ENCODE peak calls at places on chromosomes 2 and 18, in four cellular contexts. One of them, this sample, is unnamed. For H3K27me3, H3K36me3 and H3K9me3, the result is how much of the 10 kb centered on the place peaks cover.

GRCh38 chr2:200765139-200765951 is 46.4 kb upstream of the BZW1 start:
- DNase-seq in CD8-positive, alpha-beta memory T cell: no peak
- DNase-seq in neural progenitor cell: no peak
- DNase-seq in CD4-positive, CD25-positive, alpha-beta regulatory T cell: no peak
- DNase-seq in this sample: peak

GRCh38 chr2:178109813-178110212 is 2.4 kb upstream of the RBM45 start:
- DNase-seq in CD8-positive, alpha-beta memory T cell: no peak
- DNase-seq in neural progenitor cell: peak
- DNase-seq in CD4-positive, CD25-positive, alpha-beta regulatory T cell: no peak
- DNase-seq in this sample: no peak

GRCh38 chr18:48622911-48623431 is 84.1 kb downstream of the CTIF start:
- DNase-seq in CD8-positive, alpha-beta memory T cell: no peak
- DNase-seq in neural progenitor cell: no peak
- DNase-seq in CD4-positive, CD25-positive, alpha-beta regulatory T cell: no peak
- DNase-seq in this sample: peak

GRCh38 chr2:208373460-208374089 is 33.0 kb upstream of the PTH2R start:
- DNase-seq in CD8-positive, alpha-beta memory T cell: peak
- DNase-seq in neural progenitor cell: peak
- DNase-seq in CD4-positive, CD25-positive, alpha-beta regulatory T cell: peak
- DNase-seq in this sample: no peak

GRCh38 chr2:106160786-106161261 is 33.3 kb downstream of the UXS1 start:
- DNase-seq in CD8-positive, alpha-beta memory T cell: no peak
- DNase-seq in neural progenitor cell: no peak
- DNase-seq in CD4-positive, CD25-positive, alpha-beta regulatory T cell: peak
- DNase-seq in this sample: no peak

GRCh38 chr2:205280630-205281225 is 401.6 kb upstream of the NRP2 start:
- DNase-seq in CD8-positive, alpha-beta memory T cell: no peak
- DNase-seq in neural progenitor cell: no peak
- DNase-seq in CD4-positive, CD25-positive, alpha-beta regulatory T cell: no peak
- DNase-seq in this sample: no peak

GRCh38 chr2:240564191-240564570 is 4.0 kb downstream of the DUSP28 start:
- DNase-seq in CD8-positive, alpha-beta memory T cell: no peak
- DNase-seq in neural progenitor cell: no peak
- DNase-seq in CD4-positive, CD25-positive, alpha-beta regulatory T cell: no peak
- DNase-seq in this sample: no peak

GRCh38 chr2:57049273-57049672 is 865.5 kb downstream of the CCDC85A start:
- DNase-seq in CD8-positive, alpha-beta memory T cell: no peak
- DNase-seq in neural progenitor cell: no peak
- DNase-seq in CD4-positive, CD25-positive, alpha-beta regulatory T cell: no peak
- DNase-seq in this sample: no peak

GRCh38 chr2:9099341-9099751 is 95.9 kb upstream of the MBOAT2 start:
- DNase-seq in CD8-positive, alpha-beta memory T cell: no peak
- DNase-seq in neural progenitor cell: no peak
- DNase-seq in CD4-positive, CD25-positive, alpha-beta regulatory T cell: no peak
- DNase-seq in this sample: no peak

GRCh38 chr2:29420999-29421856 is 306.0 kb downstream of the CLIP4 start:
- DNase-seq in CD8-positive, alpha-beta memory T cell: no peak
- DNase-seq in neural progenitor cell: no peak
- DNase-seq in CD4-positive, CD25-positive, alpha-beta regulatory T cell: no peak
- DNase-seq in this sample: no peak

GRCh38 chr2:112005391-112006075 is 49.5 kb upstream of the TMEM87B start:
- DNase-seq in CD8-positive, alpha-beta memory T cell: no peak
- DNase-seq in neural progenitor cell: no peak
- DNase-seq in CD4-positive, CD25-positive, alpha-beta regulatory T cell: no peak
- DNase-seq in this sample: no peak

GRCh38 chr2:204885747-204886146 is 340.5 kb downstream of the PARD3B start:
- DNase-seq in CD8-positive, alpha-beta memory T cell: no peak
- DNase-seq in neural progenitor cell: peak
- DNase-seq in CD4-positive, CD25-positive, alpha-beta regulatory T cell: no peak
- DNase-seq in this sample: no peak

GRCh38 chr2:47784349-47784851 is 1.5 kb downstream of the MSH6 start:
- DNase-seq in CD8-positive, alpha-beta memory T cell: no peak
- DNase-seq in neural progenitor cell: peak
- DNase-seq in CD4-positive, CD25-positive, alpha-beta regulatory T cell: no peak
- DNase-seq in this sample: peak

GRCh38 chr18:48937869-48938750 is 12.7 kb downstream of the SMAD7 start:
- DNase-seq in CD8-positive, alpha-beta memory T cell: no peak
- DNase-seq in neural progenitor cell: no peak
- DNase-seq in CD4-positive, CD25-positive, alpha-beta regulatory T cell: no peak
- DNase-seq in this sample: no peak

GRCh38 chr2:128779301-128780095 is 460.8 kb upstream of the HS6ST1 start:
- DNase-seq in CD8-positive, alpha-beta memory T cell: no peak
- DNase-seq in neural progenitor cell: no peak
- DNase-seq in CD4-positive, CD25-positive, alpha-beta regulatory T cell: no peak
- DNase-seq in this sample: no peak

GRCh38 chr2:233419626-233420431 is 65.5 kb downstream of the DGKD start:
- DNase-seq in CD8-positive, alpha-beta memory T cell: no peak
- DNase-seq in neural progenitor cell: peak
- DNase-seq in CD4-positive, CD25-positive, alpha-beta regulatory T cell: peak
- DNase-seq in this sample: peak

GRCh38 chr2:120651818-120652217 is 83.8 kb upstream of the GLI2 start:
- DNase-seq in CD8-positive, alpha-beta memory T cell: no peak
- DNase-seq in neural progenitor cell: no peak
- DNase-seq in CD4-positive, CD25-positive, alpha-beta regulatory T cell: no peak
- DNase-seq in this sample: no peak

GRCh38 chr18:79208882-79209281 is 139.7 kb downstream of the ATP9B start:
- DNase-seq in CD8-positive, alpha-beta memory T cell: no peak
- DNase-seq in neural progenitor cell: no peak
- DNase-seq in CD4-positive, CD25-positive, alpha-beta regulatory T cell: no peak
- DNase-seq in this sample: peak

GRCh38 chr2:172864182-172864581 is 128.5 kb downstream of the RAPGEF4 start:
- DNase-seq in CD8-positive, alpha-beta memory T cell: no peak
- DNase-seq in neural progenitor cell: peak
- DNase-seq in CD4-positive, CD25-positive, alpha-beta regulatory T cell: no peak
- DNase-seq in this sample: peak

GRCh38 chr2:207706936-207707860 is 4.2 kb upstream of the CCNYL1 start:
- DNase-seq in CD8-positive, alpha-beta memory T cell: no peak
- DNase-seq in neural progenitor cell: no peak
- DNase-seq in CD4-positive, CD25-positive, alpha-beta regulatory T cell: no peak
- DNase-seq in this sample: no peak

GRCh38 chr18:23523429-23524212 is 20.3 kb downstream of the RMC1 start:
- DNase-seq in CD8-positive, alpha-beta memory T cell: no peak
- DNase-seq in neural progenitor cell: no peak
- DNase-seq in CD4-positive, CD25-positive, alpha-beta regulatory T cell: no peak
- DNase-seq in this sample: no peak

GRCh38 chr2:241088376-241088775 is 13.7 kb downstream of the MTERF4 start:
- DNase-seq in CD8-positive, alpha-beta memory T cell: no peak
- DNase-seq in neural progenitor cell: no peak
- DNase-seq in CD4-positive, CD25-positive, alpha-beta regulatory T cell: no peak
- DNase-seq in this sample: no peak

GRCh38 chr2:169363570-169364150 is 1.3 kb upstream of the LRP2 start:
- DNase-seq in CD8-positive, alpha-beta memory T cell: peak
- DNase-seq in neural progenitor cell: peak
- DNase-seq in CD4-positive, CD25-positive, alpha-beta regulatory T cell: peak
- DNase-seq in this sample: peak

GRCh38 chr2:88927142-88927541 is 235.7 kb downstream of the RPIA start:
- DNase-seq in CD8-positive, alpha-beta memory T cell: no peak
- DNase-seq in neural progenitor cell: no peak
- DNase-seq in CD4-positive, CD25-positive, alpha-beta regulatory T cell: no peak
- DNase-seq in this sample: no peak

GRCh38 chr2:20509766-20510490 is 63.1 kb downstream of the RHOB start:
- DNase-seq in CD8-positive, alpha-beta memory T cell: no peak
- DNase-seq in neural progenitor cell: peak
- DNase-seq in CD4-positive, CD25-positive, alpha-beta regulatory T cell: no peak
- DNase-seq in this sample: peak

GRCh38 chr2:186544255-186544675 is 45.6 kb upstream of the ITGAV start:
- DNase-seq in CD8-positive, alpha-beta memory T cell: no peak
- DNase-seq in neural progenitor cell: peak
- DNase-seq in CD4-positive, CD25-positive, alpha-beta regulatory T cell: no peak
- DNase-seq in this sample: no peak

GRCh38 chr2:142693171-142693950 is 184.1 kb upstream of the KYNU start:
- DNase-seq in CD8-positive, alpha-beta memory T cell: no peak
- DNase-seq in neural progenitor cell: no peak
- DNase-seq in CD4-positive, CD25-positive, alpha-beta regulatory T cell: no peak
- DNase-seq in this sample: no peak

GRCh38 chr2:152450176-152450575 is 115.2 kb downstream of the FMNL2 start:
- DNase-seq in CD8-positive, alpha-beta memory T cell: no peak
- DNase-seq in neural progenitor cell: no peak
- DNase-seq in CD4-positive, CD25-positive, alpha-beta regulatory T cell: no peak
- DNase-seq in this sample: no peak

GRCh38 chr18:6017160-6017559 is 121.8 kb upstream of the TMEM200C start:
- DNase-seq in CD8-positive, alpha-beta memory T cell: no peak
- DNase-seq in neural progenitor cell: no peak
- DNase-seq in CD4-positive, CD25-positive, alpha-beta regulatory T cell: no peak
- DNase-seq in this sample: no peak

GRCh38 chr2:38793511-38793910 is 15.5 kb downstream of the GEMIN6 start:
- DNase-seq in CD8-positive, alpha-beta memory T cell: no peak
- DNase-seq in neural progenitor cell: no peak
- DNase-seq in CD4-positive, CD25-positive, alpha-beta regulatory T cell: no peak
- DNase-seq in this sample: no peak

GRCh38 chr2:203177361-203177760 is 61.5 kb upstream of the CYP20A1 start:
- DNase-seq in CD8-positive, alpha-beta memory T cell: no peak
- DNase-seq in neural progenitor cell: no peak
- DNase-seq in CD4-positive, CD25-positive, alpha-beta regulatory T cell: no peak
- DNase-seq in this sample: no peak

GRCh38 chr2:55010149-55010591 is 40.1 kb downstream of the RTN4 start:
- DNase-seq in CD8-positive, alpha-beta memory T cell: no peak
- DNase-seq in neural progenitor cell: peak
- DNase-seq in CD4-positive, CD25-positive, alpha-beta regulatory T cell: peak
- DNase-seq in this sample: peak

DNA sequence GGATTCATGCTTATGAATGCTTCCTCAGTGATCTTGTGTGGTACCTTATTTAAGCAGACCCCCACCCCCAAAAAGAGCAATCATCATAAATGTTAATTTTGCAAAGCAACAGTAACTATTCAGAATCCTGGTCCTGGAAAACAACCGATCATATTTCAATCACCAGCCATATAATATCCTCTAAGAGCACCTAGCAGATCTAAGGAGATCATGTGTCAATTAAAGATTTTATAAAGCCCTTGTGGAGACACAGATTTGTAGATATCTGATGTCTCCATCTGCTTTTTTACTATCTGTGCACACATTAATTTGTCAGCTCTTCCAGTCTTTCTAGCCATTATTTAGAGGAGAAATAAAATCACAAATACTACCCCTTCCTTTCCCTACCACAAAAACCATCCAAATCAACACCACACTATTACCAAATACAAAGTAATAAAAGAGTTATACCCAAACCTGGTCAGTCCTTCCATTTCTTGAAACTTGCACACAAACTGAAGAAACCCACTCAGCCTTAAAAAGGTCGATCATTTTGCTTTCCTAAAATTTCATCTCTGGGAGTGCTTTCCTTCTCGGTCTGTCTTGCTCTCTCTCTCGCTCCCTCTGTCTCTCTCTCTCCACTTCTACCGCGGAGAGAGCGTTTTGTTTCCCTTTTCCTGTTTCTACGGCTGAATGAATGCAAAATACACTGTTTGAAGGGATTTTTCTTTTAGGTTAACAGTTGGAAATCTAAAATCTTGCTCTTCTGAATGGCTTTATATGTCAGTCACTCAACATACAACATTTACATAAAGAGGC is 423.9 kb downstream of the TGIF1 start:
- DNase-seq in CD8-positive, alpha-beta memory T cell: no peak
- DNase-seq in neural progenitor cell: peak
- DNase-seq in CD4-positive, CD25-positive, alpha-beta regulatory T cell: no peak
- DNase-seq in this sample: no peak
- H3K27me3 ChIP-seq in CD8-positive, alpha-beta memory T cell: under half
- H3K27me3 ChIP-seq in neural progenitor cell: under half
- H3K27me3 ChIP-seq in CD4-positive, CD25-positive, alpha-beta regulatory T cell: under half
- H3K27me3 ChIP-seq in this sample: under half

DNA sequence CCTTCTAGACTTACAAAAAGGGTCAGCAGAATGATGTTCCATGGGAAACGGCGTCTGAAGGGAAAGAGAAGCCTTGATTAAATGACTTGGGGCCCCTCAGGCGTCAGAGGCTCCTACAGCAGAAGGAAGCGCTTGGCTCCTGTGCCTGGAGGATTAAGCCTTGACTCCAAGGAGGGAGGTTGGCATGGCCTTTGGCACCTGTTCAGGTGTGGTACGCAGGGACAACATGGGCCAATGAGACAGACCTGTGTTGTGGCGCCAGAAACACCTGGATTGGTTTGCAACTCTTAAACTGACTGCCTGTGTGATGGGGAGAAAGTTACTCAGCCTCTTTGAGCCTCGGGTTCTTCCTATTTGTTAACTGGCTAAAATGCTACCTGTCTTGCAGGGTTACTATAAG is 7.6 kb downstream of the PNKD start:
- DNase-seq in CD8-positive, alpha-beta memory T cell: no peak
- DNase-seq in neural progenitor cell: no peak
- DNase-seq in CD4-positive, CD25-positive, alpha-beta regulatory T cell: no peak
- DNase-seq in this sample: no peak
- H3K36me3 ChIP-seq in CD8-positive, alpha-beta memory T cell: half or more
- H3K36me3 ChIP-seq in neural progenitor cell: under half
- H3K36me3 ChIP-seq in CD4-positive, CD25-positive, alpha-beta regulatory T cell: half or more
- H3K36me3 ChIP-seq in this sample: half or more

GRCh38 chr2:98891591-98891990 is 44.4 kb downstream of the CRACDL start:
- DNase-seq in CD8-positive, alpha-beta memory T cell: no peak
- DNase-seq in neural progenitor cell: no peak
- DNase-seq in CD4-positive, CD25-positive, alpha-beta regulatory T cell: no peak
- DNase-seq in this sample: no peak
- H3K9me3 ChIP-seq in CD8-positive, alpha-beta memory T cell: under half
- H3K9me3 ChIP-seq in neural progenitor cell: under half
- H3K9me3 ChIP-seq in CD4-positive, CD25-positive, alpha-beta regulatory T cell: under half
- H3K9me3 ChIP-seq in this sample: under half

DNA sequence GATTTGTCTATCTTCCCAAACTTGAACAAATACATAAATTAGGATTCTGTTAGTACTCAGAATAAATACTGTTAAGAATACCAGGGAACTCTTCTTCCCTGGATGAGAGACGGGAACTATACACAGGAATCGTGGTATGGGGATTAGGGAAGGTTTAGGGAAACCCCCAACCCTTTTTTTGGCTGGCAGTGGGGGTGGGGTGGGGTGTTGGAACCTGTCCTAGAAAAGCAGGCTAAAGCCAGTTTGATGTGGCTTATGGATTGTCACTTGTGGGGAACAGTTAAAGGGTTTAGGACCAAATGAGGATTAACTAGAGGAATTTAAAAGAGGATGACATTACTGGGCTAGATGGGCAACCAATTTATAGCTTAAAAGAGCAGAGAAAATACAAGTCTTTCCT is 1.8 kb downstream of the SLC4A10 start:
- DNase-seq in CD8-positive, alpha-beta memory T cell: no peak
- DNase-seq in neural progenitor cell: peak
- DNase-seq in CD4-positive, CD25-positive, alpha-beta regulatory T cell: no peak
- DNase-seq in this sample: no peak
- H3K27me3 ChIP-seq in CD8-positive, alpha-beta memory T cell: under half
- H3K27me3 ChIP-seq in neural progenitor cell: under half
- H3K27me3 ChIP-seq in CD4-positive, CD25-positive, alpha-beta regulatory T cell: under half
- H3K27me3 ChIP-seq in this sample: under half

GRCh38 chr2:131085646-131086045 is 7.6 kb downstream of the FAM168B start:
- DNase-seq in CD8-positive, alpha-beta memory T cell: no peak
- DNase-seq in neural progenitor cell: no peak
- DNase-seq in CD4-positive, CD25-positive, alpha-beta regulatory T cell: no peak
- DNase-seq in this sample: no peak
- H3K36me3 ChIP-seq in CD8-positive, alpha-beta memory T cell: under half
- H3K36me3 ChIP-seq in neural progenitor cell: under half
- H3K36me3 ChIP-seq in CD4-positive, CD25-positive, alpha-beta regulatory T cell: under half
- H3K36me3 ChIP-seq in this sample: half or more

GRCh38 chr2:102235491-102235890 is 48.7 kb downstream of the IL1RL2 start:
- DNase-seq in CD8-positive, alpha-beta memory T cell: no peak
- DNase-seq in neural progenitor cell: peak
- DNase-seq in CD4-positive, CD25-positive, alpha-beta regulatory T cell: no peak
- DNase-seq in this sample: no peak

GRCh38 chr2:102238039-102238756 is 51.4 kb downstream of the IL1RL2 start:
- DNase-seq in CD8-positive, alpha-beta memory T cell: no peak
- DNase-seq in neural progenitor cell: no peak
- DNase-seq in CD4-positive, CD25-positive, alpha-beta regulatory T cell: no peak
- DNase-seq in this sample: no peak

GRCh38 chr2:102236132-102236531 is 49.3 kb downstream of the IL1RL2 start:
- DNase-seq in CD8-positive, alpha-beta memory T cell: no peak
- DNase-seq in neural progenitor cell: no peak
- DNase-seq in CD4-positive, CD25-positive, alpha-beta regulatory T cell: no peak
- DNase-seq in this sample: no peak

GRCh38 chr2:102238778-102239177 is 52.0 kb downstream of the IL1RL2 start:
- DNase-seq in CD8-positive, alpha-beta memory T cell: no peak
- DNase-seq in neural progenitor cell: no peak
- DNase-seq in CD4-positive, CD25-positive, alpha-beta regulatory T cell: no peak
- DNase-seq in this sample: no peak

GRCh38 chr2:102237176-102237575 is 50.4 kb downstream of the IL1RL2 start:
- DNase-seq in CD8-positive, alpha-beta memory T cell: no peak
- DNase-seq in neural progenitor cell: no peak
- DNase-seq in CD4-positive, CD25-positive, alpha-beta regulatory T cell: no peak
- DNase-seq in this sample: no peak
- H3K9me3 ChIP-seq in CD8-positive, alpha-beta memory T cell: under half
- H3K9me3 ChIP-seq in neural progenitor cell: under half
- H3K9me3 ChIP-seq in CD4-positive, CD25-positive, alpha-beta regulatory T cell: under half
- H3K9me3 ChIP-seq in this sample: under half